ENCODE peak calls at places on chromosome 3, in five cellular contexts. C is DND-41; N is caudate nucleus; D is endodermal cell; Q is CD4-positive, alpha-beta T cell. G is an unnamed sample.

GRCh38 chr3:140203510-140203909 is 268.5 kb downstream of the CLSTN2 start:
- DNase-seq in C (no peak), N (no peak), D (peak; percentile 60), Q (no peak), G (no peak)

GRCh38 chr3:126029241-126029640 is 54.7 kb downstream of the SLC41A3 start:
- DNase-seq in C (no peak), N (no peak), D (no peak), Q (no peak), G (no peak)

GRCh38 chr3:194607592-194608386 is 25.4 kb downstream of the TMEM44 start:
- DNase-seq in C (no peak), N (no peak), D (no peak), Q (no peak), G (peak; percentile 70)

GRCh38 chr3:160403028-160403545 is 3.6 kb downstream of the SMC4 start:
- DNase-seq in C (no peak), N (no peak), D (no peak), Q (no peak), G (no peak)

GRCh38 chr3:188262488-188262887 is 108.5 kb downstream of the LPP start:
- DNase-seq in C (no peak), N (no peak), D (no peak), Q (no peak), G (no peak)

GRCh38 chr3:183907176-183907575 is 22.5 kb upstream of the PARL start:
- DNase-seq in C (no peak), N (no peak), D (peak; percentile 73), Q (no peak), G (no peak)

GRCh38 chr3:170357920-170358854 is 672 bp downstream of the SKIL start:
- DNase-seq in C (peak; percentile 71), N (peak; percentile 70), D (peak; percentile 89), Q (peak; percentile 66), G (peak; percentile 84)

GRCh38 chr3:33884204-33884561 is 85.8 kb downstream of the PDCD6IP start:
- DNase-seq in C (no peak), N (no peak), D (peak; percentile 68), Q (no peak), G (no peak)

GRCh38 chr3:135966349-135966695 is 794 bp downstream of the PPP2R3A start:
- DNase-seq in C (no peak), N (peak; percentile 46), D (no peak), Q (no peak), G (no peak)

GRCh38 chr3:72347819-72348319 is 500.4 kb downstream of the SHQ1 start:
- DNase-seq in C (peak; percentile 20), N (no peak), D (peak; percentile 90), Q (peak; percentile 12), G (peak; percentile 87)

GRCh38 chr3:13812039-13812438 is 67.8 kb downstream of the WNT7A start:
- DNase-seq in C (no peak), N (peak; percentile 40), D (no peak), Q (no peak), G (no peak)

GRCh38 chr3:39414421-39414907 is 7.9 kb downstream of the RPSA start:
- DNase-seq in C (no peak), N (no peak), D (peak; percentile 74), Q (no peak), G (no peak)

DNA sequence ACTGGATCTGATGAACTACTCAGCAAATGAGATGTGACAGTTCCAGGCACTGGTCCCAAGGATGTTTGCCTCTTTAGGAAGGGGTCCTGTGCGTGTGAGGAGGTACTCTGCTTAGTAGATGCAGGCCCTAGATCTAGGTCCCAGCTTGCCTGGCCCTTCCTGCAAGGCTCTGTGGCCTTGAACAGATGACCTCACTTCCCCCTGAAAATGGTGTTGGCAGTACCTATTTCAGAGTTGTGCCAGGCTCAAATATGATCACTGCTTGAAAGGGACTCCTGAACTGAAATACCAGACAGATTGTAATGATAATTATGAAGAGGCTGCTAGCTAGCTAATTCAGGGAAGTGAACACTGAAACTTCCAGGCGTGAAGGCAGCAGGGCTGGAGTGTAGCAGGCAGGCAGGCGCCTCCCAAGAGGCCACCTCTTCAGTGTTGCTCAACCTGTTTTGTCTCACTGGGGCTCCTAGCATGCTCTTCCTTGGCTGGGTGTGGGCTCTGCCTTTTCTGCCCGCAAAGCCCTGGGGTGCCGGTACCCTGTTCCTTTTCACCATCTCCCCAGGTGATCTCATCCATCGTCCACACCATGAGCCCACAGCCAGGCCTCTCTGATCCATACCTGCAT is 24.0 kb upstream of the CPNE9 start:
- DNase-seq in C (no peak), N (no peak), D (no peak), Q (no peak), G (no peak)
- H3K27ac ChIP-seq in C (no peak overlapping the region), N (no peak overlapping the region), D (no peak overlapping the region), Q (no peak overlapping the region), G (peak overlapping the region; percentile 18)

GRCh38 chr3:42654331-42655201 is 1.1 kb downstream of the ZBTB47 start:
- DNase-seq in C (no peak), N (peak; percentile 64), D (peak; percentile 95), Q (no peak), G (no peak)

GRCh38 chr3:42655331-42655888 is 1.9 kb downstream of the ZBTB47 start:
- DNase-seq in C (no peak), N (peak; percentile 53), D (no peak), Q (no peak), G (no peak)

GRCh38 chr3:42657675-42658074 is 4.2 kb downstream of the ZBTB47 start:
- DNase-seq in C (no peak), N (no peak), D (no peak), Q (no peak), G (no peak)

GRCh38 chr3:42656680-42657610 is 3.4 kb downstream of the ZBTB47 start:
- DNase-seq in C (no peak), N (no peak), D (no peak), Q (no peak), G (no peak)

GRCh38 chr3:42655980-42656679 is 2.6 kb downstream of the ZBTB47 start:
- DNase-seq in C (no peak), N (no peak), D (no peak), Q (no peak), G (no peak)
- H3K27ac ChIP-seq in C (no peak overlapping the region), N (peak overlapping the region; percentile 92), D (no peak overlapping the region), Q (no peak overlapping the region), G (peak overlapping the region; percentile 33)

GRCh38 chr3:99699841-99700240 is 61.4 kb downstream of the COL8A1 start:
- DNase-seq in C (no peak), N (no peak), D (no peak), Q (no peak), G (no peak)
- H3K27ac ChIP-seq in C (no peak overlapping the region), N (no peak overlapping the region), D (no peak overlapping the region), Q (no peak overlapping the region), G (no peak overlapping the region)

DNA sequence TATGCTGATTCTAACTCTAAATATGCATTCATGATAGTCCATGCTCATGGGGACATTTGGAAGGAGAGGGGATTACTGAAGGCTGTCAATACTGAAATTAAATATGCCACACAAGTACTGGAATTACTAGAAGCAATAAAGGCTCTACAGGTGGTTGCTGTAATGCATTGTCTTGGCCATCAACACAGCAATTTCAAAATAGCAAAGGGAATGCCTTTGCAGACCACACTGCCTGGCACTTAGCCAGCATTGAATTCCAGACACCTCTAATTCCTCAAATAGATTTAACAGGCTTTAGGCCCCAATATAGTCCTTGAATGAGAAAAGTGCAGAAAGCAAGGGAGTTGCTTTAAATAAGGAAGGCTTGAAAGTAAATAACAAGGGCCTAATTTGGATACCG is 115.8 kb upstream of the PLCL2 start:
- DNase-seq in C (no peak), N (no peak), D (no peak), Q (no peak), G (no peak)
- H3K27ac ChIP-seq in C (no peak overlapping the region), N (no peak overlapping the region), D (no peak overlapping the region), Q (no peak overlapping the region), G (peak overlapping the region; percentile 84)

GRCh38 chr3:105834768-105835167 is 34.0 kb downstream of the CBLB start:
- DNase-seq in C (no peak), N (no peak), D (no peak), Q (no peak), G (no peak)
- H3K27ac ChIP-seq in C (no peak overlapping the region), N (no peak overlapping the region), D (no peak overlapping the region), Q (no peak overlapping the region), G (no peak overlapping the region)

GRCh38 chr3:45980819-45981218 is 14.8 kb downstream of the FYCO1 start:
- DNase-seq in C (no peak), N (no peak), D (no peak), Q (no peak), G (no peak)
- H3K27ac ChIP-seq in C (peak overlapping the region; percentile 58), N (no peak overlapping the region), D (no peak overlapping the region), Q (no peak overlapping the region), G (no peak overlapping the region)

GRCh38 chr3:129462365-129462968 is 22.4 kb downstream of the IFT122 start:
- DNase-seq in C (no peak), N (no peak), D (no peak), Q (no peak), G (no peak)
- H3K27ac ChIP-seq in C (no peak overlapping the region), N (no peak overlapping the region), D (no peak overlapping the region), Q (no peak overlapping the region), G (no peak overlapping the region)

GRCh38 chr3:181782306-181782924 is 70.7 kb downstream of the SOX2 start:
- DNase-seq in C (no peak), N (no peak), D (no peak), Q (no peak), G (no peak)
- H3K27ac ChIP-seq in C (no peak overlapping the region), N (no peak overlapping the region), D (no peak overlapping the region), Q (no peak overlapping the region), G (no peak overlapping the region)

GRCh38 chr3:46866032-46866595 is 2.9 kb upstream of the MYL3 start:
- DNase-seq in C (no peak), N (no peak), D (no peak), Q (no peak), G (no peak)

GRCh38 chr3:46866720-46867549 is 3.7 kb upstream of the MYL3 start:
- DNase-seq in C (peak; percentile 78), N (peak; percentile 39), D (peak; percentile 93), Q (peak; percentile 88), G (peak; percentile 86)

GRCh38 chr3:46868301-46868700 is 5.1 kb upstream of the MYL3 start:
- DNase-seq in C (no peak), N (no peak), D (no peak), Q (no peak), G (no peak)

GRCh38 chr3:46868948-46869347 is 5.7 kb upstream of the MYL3 start:
- DNase-seq in C (no peak), N (no peak), D (no peak), Q (no peak), G (no peak)

DNA sequence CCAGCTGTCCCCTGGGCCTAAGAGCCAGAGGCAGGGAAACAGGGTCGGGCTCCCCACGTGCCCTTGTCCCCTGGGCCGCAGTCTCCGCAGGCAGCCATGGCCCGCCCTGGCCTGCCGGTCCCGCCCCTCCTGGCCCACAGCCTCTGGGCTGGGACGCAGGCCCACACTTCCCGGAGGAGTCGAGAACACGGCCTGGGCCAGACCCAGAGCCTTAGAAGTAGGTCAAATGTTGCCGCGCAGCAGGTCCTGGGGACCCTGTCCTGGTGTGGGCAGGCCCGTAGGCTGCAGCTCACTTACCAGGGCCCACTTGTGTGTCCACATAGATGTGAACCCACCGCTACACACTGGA is 4.3 kb upstream of the MYL3 start:
- DNase-seq in C (no peak), N (no peak), D (no peak), Q (no peak), G (peak; percentile 69)
- H3K27ac ChIP-seq in C (no peak overlapping the region), N (peak overlapping the region; percentile 67), D (no peak overlapping the region), Q (no peak overlapping the region), G (peak overlapping the region; percentile 68)

G was measured in lung.